ENCODE peak calls at places on chromosomes 13 and 19, in seven cellular contexts. One of them, this sample, is unnamed.

GRCh38 chr19:34428549-34429285 is 536 bp downstream of the UBA2 start:
- DNase-seq in NAMALWA: peak
- DNase-seq in activated naive CD4-positive, alpha-beta T cell: no peak
- DNase-seq in NCI-H2171 treated with DMSO at 0.1 percent for 48 hours: no peak
- DNase-seq in stimulated activated CD4-positive, alpha-beta T cell treated with anti-CD3 and anti-CD28 coated beads, Interleukin-15, amount 100 ng/mL, for 1 hour: no peak
- DNase-seq in T-helper 17 cell: peak
- DNase-seq in gastrocnemius medialis: peak
- DNase-seq in this sample: peak

GRCh38 chr19:32819415-32820400 is 49.9 kb downstream of the SLC7A9 start:
- DNase-seq in NAMALWA: no peak
- DNase-seq in activated naive CD4-positive, alpha-beta T cell: no peak
- DNase-seq in NCI-H2171 treated with DMSO at 0.1 percent for 48 hours: no peak
- DNase-seq in stimulated activated CD4-positive, alpha-beta T cell treated with anti-CD3 and anti-CD28 coated beads, Interleukin-15, amount 100 ng/mL, for 1 hour: no peak
- DNase-seq in T-helper 17 cell: no peak
- DNase-seq in gastrocnemius medialis: no peak
- DNase-seq in this sample: no peak

GRCh38 chr19:32809754-32810153 is 59.8 kb downstream of the SLC7A9 start:
- DNase-seq in NAMALWA: no peak
- DNase-seq in activated naive CD4-positive, alpha-beta T cell: no peak
- DNase-seq in NCI-H2171 treated with DMSO at 0.1 percent for 48 hours: no peak
- DNase-seq in stimulated activated CD4-positive, alpha-beta T cell treated with anti-CD3 and anti-CD28 coated beads, Interleukin-15, amount 100 ng/mL, for 1 hour: no peak
- DNase-seq in T-helper 17 cell: no peak
- DNase-seq in gastrocnemius medialis: no peak
- DNase-seq in this sample: peak

GRCh38 chr13:113995051-113995601 is 21.2 kb upstream of the C13orf46 start:
- DNase-seq in NAMALWA: no peak
- DNase-seq in activated naive CD4-positive, alpha-beta T cell: no peak
- DNase-seq in NCI-H2171 treated with DMSO at 0.1 percent for 48 hours: no peak
- DNase-seq in stimulated activated CD4-positive, alpha-beta T cell treated with anti-CD3 and anti-CD28 coated beads, Interleukin-15, amount 100 ng/mL, for 1 hour: no peak
- DNase-seq in T-helper 17 cell: no peak
- DNase-seq in gastrocnemius medialis: no peak
- DNase-seq in this sample: no peak

GRCh38 chr13:26961890-26962615 is 201.5 kb upstream of the GPR12 start:
- DNase-seq in NAMALWA: no peak
- DNase-seq in activated naive CD4-positive, alpha-beta T cell: no peak
- DNase-seq in NCI-H2171 treated with DMSO at 0.1 percent for 48 hours: peak
- DNase-seq in stimulated activated CD4-positive, alpha-beta T cell treated with anti-CD3 and anti-CD28 coated beads, Interleukin-15, amount 100 ng/mL, for 1 hour: no peak
- DNase-seq in T-helper 17 cell: no peak
- DNase-seq in gastrocnemius medialis: no peak
- DNase-seq in this sample: peak

GRCh38 chr13:50909605-50910482 is at the start of gene RNASEH2B:
- DNase-seq in NAMALWA: peak
- DNase-seq in activated naive CD4-positive, alpha-beta T cell: peak
- DNase-seq in NCI-H2171 treated with DMSO at 0.1 percent for 48 hours: peak
- DNase-seq in stimulated activated CD4-positive, alpha-beta T cell treated with anti-CD3 and anti-CD28 coated beads, Interleukin-15, amount 100 ng/mL, for 1 hour: peak
- DNase-seq in T-helper 17 cell: peak
- DNase-seq in gastrocnemius medialis: peak
- DNase-seq in this sample: peak

GRCh38 chr13:49502954-49503353 is 7.2 kb downstream of the PHF11 start:
- DNase-seq in NAMALWA: no peak
- DNase-seq in activated naive CD4-positive, alpha-beta T cell: no peak
- DNase-seq in NCI-H2171 treated with DMSO at 0.1 percent for 48 hours: no peak
- DNase-seq in stimulated activated CD4-positive, alpha-beta T cell treated with anti-CD3 and anti-CD28 coated beads, Interleukin-15, amount 100 ng/mL, for 1 hour: no peak
- DNase-seq in T-helper 17 cell: no peak
- DNase-seq in gastrocnemius medialis: no peak
- DNase-seq in this sample: no peak

GRCh38 chr13:104831823-104832222 is 1703.6 kb downstream of the EFNB2 start:
- DNase-seq in NAMALWA: no peak
- DNase-seq in activated naive CD4-positive, alpha-beta T cell: no peak
- DNase-seq in NCI-H2171 treated with DMSO at 0.1 percent for 48 hours: peak
- DNase-seq in stimulated activated CD4-positive, alpha-beta T cell treated with anti-CD3 and anti-CD28 coated beads, Interleukin-15, amount 100 ng/mL, for 1 hour: no peak
- DNase-seq in T-helper 17 cell: no peak
- DNase-seq in gastrocnemius medialis: no peak
- DNase-seq in this sample: no peak

GRCh38 chr19:39502640-39503417 is 4.1 kb downstream of the DLL3 start:
- DNase-seq in NAMALWA: peak
- DNase-seq in activated naive CD4-positive, alpha-beta T cell: peak
- DNase-seq in NCI-H2171 treated with DMSO at 0.1 percent for 48 hours: no peak
- DNase-seq in stimulated activated CD4-positive, alpha-beta T cell treated with anti-CD3 and anti-CD28 coated beads, Interleukin-15, amount 100 ng/mL, for 1 hour: peak
- DNase-seq in T-helper 17 cell: peak
- DNase-seq in gastrocnemius medialis: no peak
- DNase-seq in this sample: peak

GRCh38 chr19:35539850-35540249 is 5.6 kb upstream of the TMEM147 start:
- DNase-seq in NAMALWA: no peak
- DNase-seq in activated naive CD4-positive, alpha-beta T cell: no peak
- DNase-seq in NCI-H2171 treated with DMSO at 0.1 percent for 48 hours: no peak
- DNase-seq in stimulated activated CD4-positive, alpha-beta T cell treated with anti-CD3 and anti-CD28 coated beads, Interleukin-15, amount 100 ng/mL, for 1 hour: no peak
- DNase-seq in T-helper 17 cell: no peak
- DNase-seq in gastrocnemius medialis: no peak
- DNase-seq in this sample: no peak

GRCh38 chr13:45195421-45195820 is 5.4 kb downstream of the KCTD4 start:
- DNase-seq in NAMALWA: no peak
- DNase-seq in activated naive CD4-positive, alpha-beta T cell: no peak
- DNase-seq in NCI-H2171 treated with DMSO at 0.1 percent for 48 hours: no peak
- DNase-seq in stimulated activated CD4-positive, alpha-beta T cell treated with anti-CD3 and anti-CD28 coated beads, Interleukin-15, amount 100 ng/mL, for 1 hour: no peak
- DNase-seq in T-helper 17 cell: no peak
- DNase-seq in gastrocnemius medialis: no peak
- DNase-seq in this sample: no peak

GRCh38 chr13:94192576-94192975 is 286.9 kb downstream of the DCT start:
- DNase-seq in NAMALWA: peak
- DNase-seq in activated naive CD4-positive, alpha-beta T cell: no peak
- DNase-seq in NCI-H2171 treated with DMSO at 0.1 percent for 48 hours: peak
- DNase-seq in stimulated activated CD4-positive, alpha-beta T cell treated with anti-CD3 and anti-CD28 coated beads, Interleukin-15, amount 100 ng/mL, for 1 hour: no peak
- DNase-seq in T-helper 17 cell: no peak
- DNase-seq in gastrocnemius medialis: no peak
- DNase-seq in this sample: peak

GRCh38 chr13:108407495-108407894 is 138.0 kb downstream of the TNFSF13B start:
- DNase-seq in NAMALWA: no peak
- DNase-seq in activated naive CD4-positive, alpha-beta T cell: no peak
- DNase-seq in NCI-H2171 treated with DMSO at 0.1 percent for 48 hours: no peak
- DNase-seq in stimulated activated CD4-positive, alpha-beta T cell treated with anti-CD3 and anti-CD28 coated beads, Interleukin-15, amount 100 ng/mL, for 1 hour: no peak
- DNase-seq in T-helper 17 cell: no peak
- DNase-seq in gastrocnemius medialis: no peak
- DNase-seq in this sample: no peak

GRCh38 chr13:99626461-99627082 is 125.3 kb downstream of the TM9SF2 start:
- DNase-seq in NAMALWA: no peak
- DNase-seq in activated naive CD4-positive, alpha-beta T cell: no peak
- DNase-seq in NCI-H2171 treated with DMSO at 0.1 percent for 48 hours: no peak
- DNase-seq in stimulated activated CD4-positive, alpha-beta T cell treated with anti-CD3 and anti-CD28 coated beads, Interleukin-15, amount 100 ng/mL, for 1 hour: no peak
- DNase-seq in T-helper 17 cell: no peak
- DNase-seq in gastrocnemius medialis: no peak
- DNase-seq in this sample: no peak

GRCh38 chr13:51168623-51169022 is 53.6 kb upstream of the FAM124A start:
- DNase-seq in NAMALWA: no peak
- DNase-seq in activated naive CD4-positive, alpha-beta T cell: no peak
- DNase-seq in NCI-H2171 treated with DMSO at 0.1 percent for 48 hours: no peak
- DNase-seq in stimulated activated CD4-positive, alpha-beta T cell treated with anti-CD3 and anti-CD28 coated beads, Interleukin-15, amount 100 ng/mL, for 1 hour: no peak
- DNase-seq in T-helper 17 cell: no peak
- DNase-seq in gastrocnemius medialis: no peak
- DNase-seq in this sample: no peak

GRCh38 chr19:5642204-5642603 is 19.3 kb downstream of the SAFB start:
- DNase-seq in NAMALWA: no peak
- DNase-seq in activated naive CD4-positive, alpha-beta T cell: no peak
- DNase-seq in NCI-H2171 treated with DMSO at 0.1 percent for 48 hours: no peak
- DNase-seq in stimulated activated CD4-positive, alpha-beta T cell treated with anti-CD3 and anti-CD28 coated beads, Interleukin-15, amount 100 ng/mL, for 1 hour: no peak
- DNase-seq in T-helper 17 cell: no peak
- DNase-seq in gastrocnemius medialis: no peak
- DNase-seq in this sample: peak

GRCh38 chr19:5497297-5497696 is 42.1 kb downstream of the ZNRF4 start:
- DNase-seq in NAMALWA: no peak
- DNase-seq in activated naive CD4-positive, alpha-beta T cell: no peak
- DNase-seq in NCI-H2171 treated with DMSO at 0.1 percent for 48 hours: no peak
- DNase-seq in stimulated activated CD4-positive, alpha-beta T cell treated with anti-CD3 and anti-CD28 coated beads, Interleukin-15, amount 100 ng/mL, for 1 hour: no peak
- DNase-seq in T-helper 17 cell: no peak
- DNase-seq in gastrocnemius medialis: no peak
- DNase-seq in this sample: no peak

GRCh38 chr13:57631607-57632275 is at the start of gene PCDH17:
- DNase-seq in NAMALWA: no peak
- DNase-seq in activated naive CD4-positive, alpha-beta T cell: no peak
- DNase-seq in NCI-H2171 treated with DMSO at 0.1 percent for 48 hours: peak
- DNase-seq in stimulated activated CD4-positive, alpha-beta T cell treated with anti-CD3 and anti-CD28 coated beads, Interleukin-15, amount 100 ng/mL, for 1 hour: no peak
- DNase-seq in T-helper 17 cell: no peak
- DNase-seq in gastrocnemius medialis: no peak
- DNase-seq in this sample: no peak

GRCh38 chr13:114055766-114056165 is 76.7 kb downstream of the RASA3 start:
- DNase-seq in NAMALWA: no peak
- DNase-seq in activated naive CD4-positive, alpha-beta T cell: no peak
- DNase-seq in NCI-H2171 treated with DMSO at 0.1 percent for 48 hours: no peak
- DNase-seq in stimulated activated CD4-positive, alpha-beta T cell treated with anti-CD3 and anti-CD28 coated beads, Interleukin-15, amount 100 ng/mL, for 1 hour: no peak
- DNase-seq in T-helper 17 cell: no peak
- DNase-seq in gastrocnemius medialis: no peak
- DNase-seq in this sample: no peak

GRCh38 chr13:40503026-40503425 is 163.4 kb downstream of the FOXO1 start:
- DNase-seq in NAMALWA: no peak
- DNase-seq in activated naive CD4-positive, alpha-beta T cell: no peak
- DNase-seq in NCI-H2171 treated with DMSO at 0.1 percent for 48 hours: no peak
- DNase-seq in stimulated activated CD4-positive, alpha-beta T cell treated with anti-CD3 and anti-CD28 coated beads, Interleukin-15, amount 100 ng/mL, for 1 hour: no peak
- DNase-seq in T-helper 17 cell: no peak
- DNase-seq in gastrocnemius medialis: no peak
- DNase-seq in this sample: no peak

GRCh38 chr19:52570005-52570861 is at the start of gene ZNF701:
- DNase-seq in NAMALWA: peak
- DNase-seq in activated naive CD4-positive, alpha-beta T cell: peak
- DNase-seq in NCI-H2171 treated with DMSO at 0.1 percent for 48 hours: peak
- DNase-seq in stimulated activated CD4-positive, alpha-beta T cell treated with anti-CD3 and anti-CD28 coated beads, Interleukin-15, amount 100 ng/mL, for 1 hour: peak
- DNase-seq in T-helper 17 cell: peak
- DNase-seq in gastrocnemius medialis: peak
- DNase-seq in this sample: peak

This sample was measured in small intestine.